ENCODE peak calls at places on chromosomes 7 and 10, in six cellular contexts. One of them, this sample, is unnamed.
A peak's percentile ranks its signal among the peaks of the same experiment; 100 is the strongest.

GRCh38 chr10:32139223-32140073 is 83.2 kb upstream of the KIF5B start:
- DNase-seq in GM12892: no peak
- DNase-seq in H1: peak; percentile 87
- DNase-seq in K562: peak; percentile 91
- DNase-seq in GM12878: no peak
- DNase-seq in HepG2: peak; percentile 57
- DNase-seq in this sample: no peak

GRCh38 chr7:87129332-87129731 is 22.9 kb upstream of the DMTF1 start:
- DNase-seq in K562: no peak
- DNase-seq in GM12878: no peak
- DNase-seq in H1: no peak
- DNase-seq in HepG2: no peak
- DNase-seq in GM12892: no peak
- DNase-seq in this sample: no peak

GRCh38 chr7:156174428-156174827 is 362.2 kb upstream of the SHH start:
- DNase-seq in K562: no peak
- DNase-seq in GM12892: no peak
- DNase-seq in HepG2: no peak
- DNase-seq in GM12878: no peak
- DNase-seq in H1: no peak
- DNase-seq in this sample: no peak

GRCh38 chr10:108490931-108491330 is 1326.4 kb upstream of the SORCS1 start:
- DNase-seq in HepG2: no peak
- DNase-seq in H1: no peak
- DNase-seq in GM12878: no peak
- DNase-seq in K562: no peak
- DNase-seq in GM12892: no peak
- DNase-seq in this sample: no peak

GRCh38 chr7:66152538-66153191 is 38.0 kb downstream of the CRCP start:
- DNase-seq in HepG2: no peak
- DNase-seq in H1: peak; percentile 34
- DNase-seq in GM12892: no peak
- DNase-seq in K562: no peak
- DNase-seq in GM12878: no peak
- DNase-seq in this sample: no peak

GRCh38 chr7:74083928-74084721 is 521 bp downstream of the LIMK1 start:
- DNase-seq in GM12892: no peak
- DNase-seq in HepG2: no peak
- DNase-seq in K562: peak; percentile 71
- DNase-seq in H1: no peak
- DNase-seq in GM12878: no peak
- DNase-seq in this sample: no peak

GRCh38 chr10:122181055-122181732 is 89.9 kb upstream of the BTBD16 start:
- DNase-seq in H1: no peak
- DNase-seq in GM12892: no peak
- DNase-seq in HepG2: no peak
- DNase-seq in GM12878: no peak
- DNase-seq in K562: no peak
- DNase-seq in this sample: no peak

GRCh38 chr10:59708816-59709471 is 706 bp downstream of the SLC16A9 start:
- DNase-seq in GM12878: no peak
- DNase-seq in H1: no peak
- DNase-seq in HepG2: no peak
- DNase-seq in GM12892: peak; percentile 34
- DNase-seq in K562: peak; percentile 32
- DNase-seq in this sample: peak; percentile 42

GRCh38 chr10:71748671-71749191 is 24.6 kb downstream of the VSIR start:
- DNase-seq in K562: peak; percentile 55
- DNase-seq in H1: no peak
- DNase-seq in GM12892: peak; percentile 64
- DNase-seq in GM12878: peak; percentile 58
- DNase-seq in HepG2: no peak
- DNase-seq in this sample: peak; percentile 72

GRCh38 chr10:27720529-27720928 is 25.1 kb downstream of the MKX start:
- DNase-seq in K562: no peak
- DNase-seq in GM12878: no peak
- DNase-seq in GM12892: no peak
- DNase-seq in H1: no peak
- DNase-seq in HepG2: no peak
- DNase-seq in this sample: no peak

GRCh38 chr10:13613519-13613918 is 26.8 kb downstream of the PRPF18 start:
- DNase-seq in K562: peak; percentile 4
- DNase-seq in GM12892: no peak
- DNase-seq in HepG2: no peak
- DNase-seq in GM12878: no peak
- DNase-seq in H1: no peak
- DNase-seq in this sample: no peak

GRCh38 chr10:132551093-132551807 is 13.7 kb downstream of the INPP5A start:
- DNase-seq in K562: no peak
- DNase-seq in HepG2: no peak
- DNase-seq in H1: no peak
- DNase-seq in GM12892: no peak
- DNase-seq in GM12878: no peak
- DNase-seq in this sample: peak; percentile 55

GRCh38 chr7:105298439-105298894 is 90.3 kb downstream of the SRPK2 start:
- DNase-seq in HepG2: no peak
- DNase-seq in H1: no peak
- DNase-seq in GM12892: no peak
- DNase-seq in GM12878: no peak
- DNase-seq in K562: no peak
- DNase-seq in this sample: no peak

GRCh38 chr10:72176701-72177100 is 39.1 kb upstream of the ANAPC16 start:
- DNase-seq in GM12878: no peak
- DNase-seq in HepG2: no peak
- DNase-seq in K562: no peak
- DNase-seq in H1: no peak
- DNase-seq in GM12892: no peak
- DNase-seq in this sample: no peak

GRCh38 chr10:1715821-1716220 is 21.5 kb downstream of the ADARB2 start:
- DNase-seq in GM12892: peak; percentile 36
- DNase-seq in H1: peak; percentile 36
- DNase-seq in HepG2: no peak
- DNase-seq in GM12878: peak; percentile 33
- DNase-seq in K562: peak; percentile 46
- DNase-seq in this sample: peak; percentile 28

GRCh38 chr7:111813306-111813705 is 251.0 kb upstream of the IMMP2L start:
- DNase-seq in GM12878: no peak
- DNase-seq in K562: no peak
- DNase-seq in H1: no peak
- DNase-seq in HepG2: no peak
- DNase-seq in GM12892: no peak
- DNase-seq in this sample: no peak

GRCh38 chr7:114173170-114173569 is 241.4 kb upstream of the FOXP2 start:
- DNase-seq in GM12878: no peak
- DNase-seq in GM12892: no peak
- DNase-seq in HepG2: no peak
- DNase-seq in K562: no peak
- DNase-seq in H1: no peak
- DNase-seq in this sample: no peak

GRCh38 chr7:40880581-40880980 is 745.8 kb downstream of the SUGCT start:
- DNase-seq in H1: no peak
- DNase-seq in K562: no peak
- DNase-seq in GM12892: no peak
- DNase-seq in GM12878: no peak
- DNase-seq in HepG2: no peak
- DNase-seq in this sample: no peak

GRCh38 chr10:50622497-50623298 is 1.1 kb downstream of the SGMS1 start:
- DNase-seq in GM12878: no peak
- DNase-seq in K562: peak; percentile 68
- DNase-seq in H1: no peak
- DNase-seq in GM12892: no peak
- DNase-seq in HepG2: no peak
- DNase-seq in this sample: peak; percentile 15
- TF ChIP-seq POLR2A in GM12878: no peak
- TF ChIP-seq POLR2A in K562: no peak
- TF ChIP-seq POLR2A in H1: no peak
- TF ChIP-seq POLR2A in GM12892: no peak
- TF ChIP-seq POLR2A in HepG2: no peak
- TF ChIP-seq POLR2A in this sample: no peak

DNA sequence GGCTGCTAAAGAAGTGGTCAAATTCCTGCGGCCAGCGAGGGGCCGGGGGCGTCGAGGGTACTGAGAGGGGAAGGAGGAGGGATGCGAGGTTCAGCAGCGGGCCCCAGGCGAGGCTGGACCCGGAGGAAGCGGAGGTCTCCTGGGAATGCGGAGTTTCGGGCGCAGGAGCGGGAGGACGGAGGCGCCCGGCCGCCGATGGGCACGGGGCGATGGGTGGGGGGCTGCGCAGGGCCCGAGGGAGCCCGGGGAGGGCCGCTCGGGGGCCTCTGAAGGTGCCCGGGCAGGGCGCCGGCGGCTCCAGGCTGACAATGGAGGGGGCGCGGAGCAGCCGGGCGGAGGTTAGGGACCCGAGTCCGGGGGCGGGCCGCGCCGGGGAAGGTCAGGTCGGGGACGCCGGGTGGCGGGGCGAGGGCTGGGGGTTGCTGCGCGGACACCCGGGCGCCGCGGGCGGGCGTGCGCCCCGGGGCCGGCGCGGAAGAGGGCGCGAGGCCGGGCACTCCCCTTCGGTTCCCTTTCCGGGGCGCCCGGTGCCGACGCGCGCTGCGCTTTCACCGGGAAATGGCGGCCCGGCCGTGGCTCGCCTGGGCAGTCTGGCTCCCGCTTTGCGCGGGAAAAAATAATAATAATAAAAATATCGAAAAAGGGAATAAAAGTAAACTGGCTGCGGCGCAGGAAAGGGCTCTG is 708 bp downstream of the MACROH2A2 start:
- DNase-seq in H1: no peak
- DNase-seq in K562: no peak
- DNase-seq in HepG2: no peak
- DNase-seq in GM12892: no peak
- DNase-seq in GM12878: no peak
- DNase-seq in this sample: no peak
- TF ChIP-seq TAF1 in H1: peak; percentile 36
- TF ChIP-seq TAF1 in K562: no peak
- TF ChIP-seq TAF1 in HepG2: no peak
- TF ChIP-seq TAF1 in GM12892: no peak
- TF ChIP-seq TAF1 in GM12878: no peak
- TF ChIP-seq TAF1 in this sample: no peak

DNA sequence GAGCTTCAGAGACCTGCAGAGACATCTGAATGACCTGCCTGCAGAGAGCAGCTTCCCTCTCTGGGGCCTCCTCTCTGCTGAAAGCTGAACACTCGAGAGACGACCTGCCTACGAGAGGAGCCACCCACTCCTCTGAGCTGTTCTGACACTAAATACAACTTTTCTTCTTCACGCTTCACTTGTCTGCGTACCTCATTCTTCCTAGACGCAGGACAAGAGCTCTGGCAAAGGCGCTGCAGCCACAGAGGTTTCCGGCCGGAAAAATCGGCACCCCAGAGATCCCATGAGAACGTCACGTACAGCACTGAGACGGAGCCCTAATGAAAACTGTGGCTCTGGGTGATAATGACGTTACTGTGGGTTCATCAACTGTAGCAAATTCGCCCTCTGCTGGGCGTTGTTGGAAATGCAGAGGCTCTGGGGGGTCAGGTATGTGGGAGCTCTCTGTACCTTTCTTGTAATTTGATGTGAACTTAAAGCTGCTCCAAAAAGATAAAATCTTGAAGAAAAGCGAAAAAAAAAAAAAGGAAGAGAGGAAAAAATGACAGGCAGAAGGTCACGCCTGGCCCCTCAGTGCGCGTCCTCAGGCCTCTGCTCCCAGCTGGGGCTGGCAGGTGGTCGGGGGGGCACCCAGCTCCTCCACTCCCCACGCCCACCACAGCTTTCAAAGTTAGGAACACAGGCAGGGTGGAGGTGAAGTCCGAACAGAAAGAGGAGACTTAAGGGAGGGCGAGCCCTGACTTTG is 120.7 kb downstream of the DYNC2I1 start:
- DNase-seq in K562: peak; percentile 95
- DNase-seq in H1: peak; percentile 57
- DNase-seq in HepG2: peak; percentile 76
- DNase-seq in GM12892: peak; percentile 57
- DNase-seq in GM12878: peak; percentile 71
- DNase-seq in this sample: peak; percentile 72
- TF ChIP-seq POLR2AphosphoS5 in K562: no peak
- TF ChIP-seq POLR2AphosphoS5 in H1: no peak
- TF ChIP-seq POLR2AphosphoS5 in HepG2: no peak
- TF ChIP-seq POLR2AphosphoS5 in GM12892: no peak
- TF ChIP-seq POLR2AphosphoS5 in GM12878: no peak
- TF ChIP-seq POLR2AphosphoS5 in this sample: no peak

GRCh38 chr7:80921130-80921529 is 2.3 kb upstream of the SEMA3C start:
- DNase-seq in HepG2: no peak
- DNase-seq in H1: no peak
- DNase-seq in GM12878: no peak
- DNase-seq in K562: no peak
- DNase-seq in GM12892: no peak
- DNase-seq in this sample: no peak

GRCh38 chr7:80922254-80923049 is 3.6 kb upstream of the SEMA3C start:
- DNase-seq in HepG2: no peak
- DNase-seq in GM12878: no peak
- DNase-seq in K562: no peak
- DNase-seq in GM12892: no peak
- DNase-seq in H1: no peak
- DNase-seq in this sample: no peak

GRCh38 chr7:80916770-80917681 is 1.8 kb downstream of the SEMA3C start:
- DNase-seq in H1: no peak
- DNase-seq in GM12878: no peak
- DNase-seq in K562: no peak
- DNase-seq in GM12892: no peak
- DNase-seq in HepG2: no peak
- DNase-seq in this sample: no peak

GRCh38 chr7:80918406-80918805 is 445 bp downstream of the SEMA3C start:
- DNase-seq in GM12892: no peak
- DNase-seq in H1: no peak
- DNase-seq in K562: no peak
- DNase-seq in HepG2: no peak
- DNase-seq in GM12878: no peak
- DNase-seq in this sample: peak; percentile 20

DNA sequence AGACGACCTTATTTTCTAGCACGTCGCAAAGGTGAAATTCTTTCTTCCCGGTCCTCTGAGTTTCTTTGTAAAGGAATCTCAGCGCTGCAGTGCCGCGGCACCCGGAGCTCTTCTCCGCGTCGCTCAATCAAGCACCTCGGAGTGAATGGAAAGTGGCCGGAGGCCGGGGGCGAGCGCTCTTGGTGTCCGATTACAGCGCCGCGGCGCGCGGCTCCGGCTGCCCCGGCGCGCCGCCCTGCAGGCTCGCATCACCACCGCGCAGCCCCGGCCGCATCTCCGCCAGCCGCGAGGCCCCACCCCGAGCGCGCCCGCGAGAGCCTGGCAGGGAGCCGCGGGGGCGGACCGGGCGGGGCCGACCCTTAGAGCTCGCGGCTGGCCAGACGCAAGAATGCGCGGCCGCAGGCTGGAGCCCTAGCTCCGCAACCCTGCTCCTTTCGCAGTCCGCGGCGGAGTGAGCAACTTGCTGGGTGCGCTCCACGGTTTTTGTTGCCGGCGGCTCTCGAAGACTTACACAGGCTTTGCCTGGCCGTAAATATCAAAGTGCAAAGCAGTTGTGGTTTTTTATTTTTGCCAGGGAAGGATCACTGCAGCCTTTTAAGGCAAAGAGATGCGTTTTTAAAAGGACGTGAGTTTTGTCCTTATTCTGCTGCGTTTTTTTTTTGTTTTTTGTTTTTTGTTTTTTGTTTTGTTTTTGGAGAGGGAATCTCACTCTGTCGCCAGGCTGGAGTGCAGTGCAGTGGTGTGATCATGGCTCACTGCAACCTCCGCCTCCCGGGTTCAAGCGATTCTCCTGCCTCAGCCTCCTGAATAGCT is at the start of gene SEMA3C:
- DNase-seq in K562: peak; percentile 86
- DNase-seq in GM12892: no peak
- DNase-seq in HepG2: peak; percentile 65
- DNase-seq in H1: peak; percentile 77
- DNase-seq in GM12878: no peak
- DNase-seq in this sample: peak; percentile 29
- TF ChIP-seq POLR2A in K562: no peak
- TF ChIP-seq POLR2A in GM12892: no peak
- TF ChIP-seq POLR2A in HepG2: no peak
- TF ChIP-seq POLR2A in H1: peak; percentile 55
- TF ChIP-seq POLR2A in GM12878: no peak
- TF ChIP-seq POLR2A in this sample: no peak

This sample was measured in GM12891.